ENCODE peak calls at places on chromosomes 6 and 20, in four cellular contexts. Z is naive thymus-derived CD4-positive, alpha-beta T cell; I is GM23248; S is PC-9. L is an unnamed sample.
A peak's percentile ranks its signal among the peaks of the same experiment; 100 is the strongest.

GRCh38 chr20:48656661-48657211 is 171.1 kb downstream of the PREX1 start:
- DNase-seq in Z (no peak), I (peak; percentile 20), S (peak; percentile 65), L (no peak)

GRCh38 chr6:169725270-169726048 is 1.2 kb upstream of the PHF10 start:
- DNase-seq in Z (peak; percentile 14), I (peak; percentile 70), S (peak; percentile 21), L (no peak)

GRCh38 chr6:106883808-106884262 is 90.7 kb downstream of the CD24 start:
- DNase-seq in Z (no peak), I (no peak), S (no peak), L (no peak)

GRCh38 chr20:47929368-47930115 is 144.3 kb upstream of the SULF2 start:
- DNase-seq in Z (no peak), I (peak; percentile 79), S (peak; percentile 50), L (peak; percentile 83)

GRCh38 chr6:110481081-110481480 is 4.7 kb upstream of the SLC22A16 start:
- DNase-seq in Z (no peak), I (no peak), S (no peak), L (no peak)

GRCh38 chr20:1215386-1216170 is 10.3 kb upstream of the RAD21L1 start:
- DNase-seq in Z (peak; percentile 43), I (no peak), S (no peak), L (no peak)

GRCh38 chr6:44855562-44856494 is 468.3 kb downstream of the CDC5L start:
- DNase-seq in Z (no peak), I (peak; percentile 74), S (no peak), L (no peak)

GRCh38 chr20:25126630-25127029 is 44.7 kb upstream of the VSX1 start:
- DNase-seq in Z (no peak), I (no peak), S (no peak), L (no peak)

GRCh38 chr6:14658909-14659561 is 541.5 kb downstream of the CD83 start:
- DNase-seq in Z (no peak), I (peak; percentile 53), S (peak; percentile 27), L (peak; percentile 78)

GRCh38 chr20:59526242-59527225 is 77.8 kb upstream of the PHACTR3 start:
- DNase-seq in Z (no peak), I (peak; percentile 24), S (no peak), L (no peak)

GRCh38 chr6:26026833-26027490 is 60.3 kb upstream of the HFE start:
- DNase-seq in Z (peak; percentile 97), I (peak; percentile 90), S (peak; percentile 95), L (peak; percentile 96)

GRCh38 chr6:170130201-170130621 is 160.7 kb downstream of the DLL1 start:
- DNase-seq in Z (no peak), I (no peak), S (no peak), L (no peak)

GRCh38 chr20:62453186-62453808 is 22.5 kb downstream of the GATA5 start:
- DNase-seq in Z (no peak), I (no peak), S (no peak), L (no peak)

GRCh38 chr6:116572162-116572561 is 858 bp downstream of the RWDD1 start:
- DNase-seq in Z (no peak), I (peak; percentile 75), S (peak; percentile 11), L (no peak)

GRCh38 chr20:22816016-22816415 is 219.1 kb upstream of the SSTR4 start:
- DNase-seq in Z (no peak), I (no peak), S (no peak), L (no peak)

GRCh38 chr6:127690092-127690491 is 113.1 kb downstream of the C6orf58 start:
- DNase-seq in Z (no peak), I (peak; percentile 53), S (peak; percentile 0), L (no peak)

GRCh38 chr6:42313038-42313437 is 95.4 kb upstream of the MRPS10 start:
- DNase-seq in Z (no peak), I (peak; percentile 76), S (no peak), L (no peak)
- H3K4me1 ChIP-seq in Z (no peaks in the 10 kb centered on the region), I (peaks cover 43% of the 10 kb centered on the region), S (peaks cover 64% of the 10 kb centered on the region), L (peaks cover 29% of the 10 kb centered on the region)

GRCh38 chr20:9203081-9203447 is 134.2 kb downstream of the PLCB4 start:
- DNase-seq in Z (no peak), I (peak; percentile 21), S (no peak), L (no peak)
- H3K4me1 ChIP-seq in Z (no peaks in the 10 kb centered on the region), I (peaks cover 13% of the 10 kb centered on the region), S (peaks cover 14% of the 10 kb centered on the region), L (no peaks in the 10 kb centered on the region)

GRCh38 chr6:165649152-165649551 is 13.9 kb downstream of the PDE10A start:
- DNase-seq in Z (no peak), I (no peak), S (no peak), L (no peak)
- H3K4me1 ChIP-seq in Z (no peaks in the 10 kb centered on the region), I (no peaks in the 10 kb centered on the region), S (no peaks in the 10 kb centered on the region), L (no peaks in the 10 kb centered on the region)

GRCh38 chr6:35489995-35490791 is 6.7 kb downstream of the TEAD3 start:
- DNase-seq in Z (no peak), I (peak; percentile 75), S (no peak), L (no peak)

GRCh38 chr6:35488517-35488862 is 8.4 kb downstream of the TEAD3 start:
- DNase-seq in Z (no peak), I (no peak), S (no peak), L (no peak)

GRCh38 chr6:35489066-35489465 is 7.8 kb downstream of the TEAD3 start:
- DNase-seq in Z (no peak), I (no peak), S (no peak), L (no peak)

GRCh38 chr6:35486005-35486925 is 10.6 kb downstream of the TEAD3 start:
- DNase-seq in Z (no peak), I (no peak), S (peak; percentile 94), L (peak; percentile 92)

GRCh38 chr6:35487653-35488516 is 9.0 kb downstream of the TEAD3 start:
- DNase-seq in Z (no peak), I (peak; percentile 37), S (peak; percentile 66), L (no peak)
- H3K4me1 ChIP-seq in Z (no peaks in the 10 kb centered on the region), I (peaks cover 31% of the 10 kb centered on the region), S (peaks cover 78% of the 10 kb centered on the region), L (peaks cover 47% of the 10 kb centered on the region)

GRCh38 chr6:138970159-138970558 is 17.9 kb downstream of the REPS1 start:
- DNase-seq in Z (no peak), I (peak; percentile 36), S (no peak), L (peak; percentile 25)
- H3K4me1 ChIP-seq in Z (peaks cover 30% of the 10 kb centered on the region), I (peaks cover 50% of the 10 kb centered on the region), S (peaks cover 43% of the 10 kb centered on the region), L (peaks cover 60% of the 10 kb centered on the region)

DNA sequence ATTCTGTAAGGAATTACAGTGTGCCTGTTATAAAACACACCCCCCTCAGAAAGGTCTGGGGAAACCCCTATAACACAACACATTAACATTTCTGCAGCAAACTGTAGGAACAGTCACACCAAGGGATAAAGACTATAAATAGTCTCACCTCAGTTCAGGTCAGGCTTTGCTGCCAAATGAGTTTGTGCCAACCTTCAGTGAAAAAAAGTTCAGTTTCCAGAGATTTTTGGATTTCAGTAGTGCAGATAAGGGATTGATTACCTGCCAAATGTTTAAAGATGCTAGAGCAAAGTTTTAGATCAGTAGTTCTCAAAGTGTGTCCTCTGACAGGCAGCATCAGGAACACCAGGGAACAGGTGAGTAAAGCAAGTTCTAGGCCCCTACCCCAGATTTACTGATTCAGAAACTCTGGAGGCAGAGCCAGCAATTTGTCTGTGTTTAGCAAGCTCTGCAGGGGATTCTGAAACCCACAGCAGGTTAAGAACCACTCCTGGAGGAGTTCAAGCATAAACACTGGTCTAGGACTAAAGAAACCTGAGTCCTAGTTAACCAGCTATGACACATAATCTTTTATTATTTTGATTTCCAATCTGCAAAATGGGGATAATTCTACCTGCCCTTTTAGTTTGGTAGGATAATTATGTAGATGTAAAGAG is 111.0 kb downstream of the RCAN2 start:
- DNase-seq in Z (no peak), I (no peak), S (no peak), L (no peak)
- H3K4me1 ChIP-seq in Z (no peaks in the 10 kb centered on the region), I (no peaks in the 10 kb centered on the region), S (no peaks in the 10 kb centered on the region), L (no peaks in the 10 kb centered on the region)

L was measured in foreskin keratinocyte.